ENCODE peak calls at places on chromosomes 13 and 19, in seven cellular contexts. One of them, this sample, is unnamed.
A peak's percentile ranks its signal among the peaks of the same experiment; 100 is the strongest.

GRCh38 chr13:85806553-85807175 is 7.4 kb upstream of the SLITRK6 start:
- DNase-seq in K562: peak; percentile 4
- DNase-seq in SK-N-SH: peak; percentile 17
- DNase-seq in HepG2: peak; percentile 41
- DNase-seq in HCT116: peak; percentile 28
- DNase-seq in GM12878: no peak
- DNase-seq in H1: no peak
- DNase-seq in this sample: peak; percentile 61

GRCh38 chr13:59111711-59112110 is 1052.0 kb downstream of the DIAPH3 start:
- DNase-seq in K562: no peak
- DNase-seq in HepG2: no peak
- DNase-seq in GM12878: no peak
- DNase-seq in SK-N-SH: no peak
- DNase-seq in HCT116: no peak
- DNase-seq in H1: no peak
- DNase-seq in this sample: no peak

GRCh38 chr19:31402529-31402928 is 53.3 kb upstream of the TSHZ3 start:
- DNase-seq in HepG2: no peak
- DNase-seq in H1: no peak
- DNase-seq in HCT116: no peak
- DNase-seq in GM12878: no peak
- DNase-seq in K562: no peak
- DNase-seq in SK-N-SH: no peak
- DNase-seq in this sample: no peak

GRCh38 chr13:104961246-104961645 is 1574.2 kb downstream of the EFNB2 start:
- DNase-seq in K562: no peak
- DNase-seq in SK-N-SH: no peak
- DNase-seq in HCT116: no peak
- DNase-seq in GM12878: no peak
- DNase-seq in H1: no peak
- DNase-seq in HepG2: no peak
- DNase-seq in this sample: no peak

GRCh38 chr19:33375760-33376159 is 2.3 kb downstream of the CEBPG start:
- DNase-seq in K562: no peak
- DNase-seq in HepG2: peak; percentile 46
- DNase-seq in H1: no peak
- DNase-seq in SK-N-SH: no peak
- DNase-seq in HCT116: no peak
- DNase-seq in GM12878: no peak
- DNase-seq in this sample: no peak

GRCh38 chr13:19957320-19958118 is 1.0 kb upstream of the ZMYM2 start:
- DNase-seq in K562: no peak
- DNase-seq in HepG2: no peak
- DNase-seq in HCT116: no peak
- DNase-seq in H1: no peak
- DNase-seq in GM12878: peak; percentile 60
- DNase-seq in SK-N-SH: peak; percentile 66
- DNase-seq in this sample: peak; percentile 42

GRCh38 chr13:98749501-98749900 is 3.0 kb downstream of the SLC15A1 start:
- DNase-seq in HepG2: no peak
- DNase-seq in H1: no peak
- DNase-seq in HCT116: no peak
- DNase-seq in SK-N-SH: no peak
- DNase-seq in K562: no peak
- DNase-seq in GM12878: no peak
- DNase-seq in this sample: no peak

GRCh38 chr19:14471436-14472187 is 3.5 kb downstream of the PTGER1 start:
- DNase-seq in H1: no peak
- DNase-seq in K562: no peak
- DNase-seq in SK-N-SH: peak; percentile 37
- DNase-seq in GM12878: no peak
- DNase-seq in HCT116: no peak
- DNase-seq in HepG2: no peak
- DNase-seq in this sample: peak; percentile 25

GRCh38 chr19:29666634-29667389 is 1.6 kb downstream of the PLEKHF1 start:
- DNase-seq in K562: no peak
- DNase-seq in SK-N-SH: no peak
- DNase-seq in HepG2: peak; percentile 55
- DNase-seq in GM12878: no peak
- DNase-seq in H1: no peak
- DNase-seq in HCT116: no peak
- DNase-seq in this sample: no peak

GRCh38 chr13:45909724-45910123 is 58.2 kb upstream of the SIAH3 start:
- DNase-seq in HCT116: no peak
- DNase-seq in H1: no peak
- DNase-seq in GM12878: no peak
- DNase-seq in K562: no peak
- DNase-seq in HepG2: no peak
- DNase-seq in SK-N-SH: no peak
- DNase-seq in this sample: no peak

GRCh38 chr13:31234729-31235128 is 35.0 kb downstream of the B3GLCT start:
- DNase-seq in K562: no peak
- DNase-seq in GM12878: no peak
- DNase-seq in SK-N-SH: no peak
- DNase-seq in HCT116: no peak
- DNase-seq in H1: no peak
- DNase-seq in HepG2: peak; percentile 4
- DNase-seq in this sample: peak; percentile 23

GRCh38 chr19:38908854-38909253 is 3.1 kb downstream of the CCER2 start:
- DNase-seq in H1: no peak
- DNase-seq in GM12878: no peak
- DNase-seq in K562: no peak
- DNase-seq in HepG2: no peak
- DNase-seq in HCT116: no peak
- DNase-seq in SK-N-SH: no peak
- DNase-seq in this sample: no peak

DNA sequence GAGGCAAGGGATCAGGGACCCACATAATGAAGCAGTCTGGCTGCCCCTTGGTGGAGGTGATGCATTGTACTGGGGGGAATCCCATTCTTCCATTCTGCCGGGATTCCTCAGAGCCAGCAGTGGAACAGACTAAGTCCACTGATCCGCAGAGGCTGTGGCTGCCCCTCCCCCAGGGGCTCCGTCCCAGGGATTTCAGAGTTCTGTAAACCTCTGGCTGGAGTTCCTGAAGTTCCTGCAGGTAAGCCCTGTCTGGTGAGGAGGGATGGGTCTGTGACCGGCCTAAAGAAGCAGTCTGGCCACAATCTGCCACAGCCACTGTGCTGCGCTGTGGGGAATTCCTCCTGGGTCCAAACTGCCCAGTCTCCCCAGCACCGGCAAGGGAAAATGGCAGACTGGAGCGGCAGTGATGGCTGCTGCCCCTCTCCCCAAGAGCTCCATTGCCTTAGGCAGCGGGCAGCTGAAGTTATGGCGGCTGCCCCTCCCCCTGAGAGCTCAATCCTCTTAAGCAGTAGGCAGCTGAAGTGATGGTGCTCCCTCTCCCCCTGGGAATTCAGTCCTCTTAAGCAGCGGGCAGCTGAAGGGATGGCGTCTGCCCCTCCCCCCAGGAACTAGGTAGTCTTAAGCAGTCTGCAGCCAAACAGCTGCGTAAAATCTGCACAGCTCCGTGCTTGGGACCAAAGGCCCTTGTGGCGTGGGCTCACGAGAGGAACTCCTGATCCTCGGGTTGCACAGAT is 155.7 kb downstream of the PCDH17 start:
- DNase-seq in HCT116: no peak
- DNase-seq in HepG2: no peak
- DNase-seq in SK-N-SH: no peak
- DNase-seq in H1: peak; percentile 31
- DNase-seq in GM12878: no peak
- DNase-seq in K562: no peak
- DNase-seq in this sample: no peak
- TF ChIP-seq JUND in HCT116: no peak
- TF ChIP-seq JUND in HepG2: no peak
- TF ChIP-seq JUND in SK-N-SH: no peak
- TF ChIP-seq JUND in H1: no peak
- TF ChIP-seq JUND in GM12878: no peak
- TF ChIP-seq JUND in K562: no peak
- TF ChIP-seq JUND in this sample: no peak

GRCh38 chr13:40388617-40389016 is 277.8 kb downstream of the FOXO1 start:
- DNase-seq in GM12878: peak; percentile 70
- DNase-seq in K562: no peak
- DNase-seq in SK-N-SH: no peak
- DNase-seq in H1: no peak
- DNase-seq in HepG2: no peak
- DNase-seq in HCT116: no peak
- DNase-seq in this sample: no peak
- TF ChIP-seq JUND in GM12878: no peak
- TF ChIP-seq JUND in K562: no peak
- TF ChIP-seq JUND in SK-N-SH: no peak
- TF ChIP-seq JUND in H1: no peak
- TF ChIP-seq JUND in HepG2: no peak
- TF ChIP-seq JUND in HCT116: no peak
- TF ChIP-seq JUND in this sample: no peak

DNA sequence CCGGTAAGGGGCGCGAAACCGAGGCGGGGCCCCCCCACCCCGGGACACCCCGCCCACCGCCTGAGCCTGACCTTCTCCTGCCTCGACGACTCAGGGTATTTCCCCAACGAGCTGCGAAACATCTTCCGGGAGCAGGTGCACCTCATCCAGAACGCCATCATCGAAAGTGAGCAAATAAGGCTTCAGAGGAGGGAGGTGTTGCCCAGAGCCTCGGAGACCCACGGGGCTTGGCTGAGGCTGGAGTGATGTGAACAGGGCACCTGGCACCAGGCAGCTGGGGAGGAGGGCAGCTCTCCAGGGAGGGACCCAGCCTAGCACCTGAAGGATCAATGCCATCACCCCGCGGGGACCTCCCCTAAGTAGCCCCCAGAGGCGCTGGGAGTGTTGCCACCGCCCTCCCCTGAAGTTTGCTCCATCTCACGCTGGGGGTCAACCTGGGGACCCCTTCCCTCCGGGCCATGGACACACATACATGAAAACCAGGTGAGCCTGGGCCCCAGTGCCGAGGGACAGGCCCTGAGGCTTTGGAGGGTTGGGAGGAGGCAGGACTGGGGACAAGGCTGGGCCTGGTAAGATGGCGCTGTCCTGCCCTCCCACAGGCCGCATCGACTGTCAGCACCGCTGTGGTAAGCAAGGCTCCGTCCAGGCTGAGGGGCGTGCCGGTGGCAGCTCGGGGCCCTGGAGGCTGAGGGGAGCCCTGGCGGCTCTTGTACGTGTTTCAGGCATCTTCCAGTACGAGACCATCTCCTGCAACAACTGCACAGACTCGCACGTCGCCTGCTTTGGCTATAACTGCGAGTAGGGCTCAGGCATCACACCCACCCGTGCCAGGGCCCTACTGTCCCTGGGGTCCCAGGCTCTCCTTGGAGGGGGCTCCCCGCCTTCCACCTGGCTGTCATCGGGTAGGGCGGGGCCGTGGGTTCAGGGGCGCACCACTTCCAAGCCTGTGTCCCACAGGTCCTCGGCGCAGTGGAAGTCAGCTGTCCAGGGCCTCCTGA is 914 bp downstream of the IZUMO4 start:
- DNase-seq in HCT116: no peak
- DNase-seq in H1: no peak
- DNase-seq in GM12878: no peak
- DNase-seq in SK-N-SH: no peak
- DNase-seq in K562: no peak
- DNase-seq in HepG2: no peak
- DNase-seq in this sample: no peak
- TF ChIP-seq JUND in HCT116: no peak
- TF ChIP-seq JUND in H1: no peak
- TF ChIP-seq JUND in GM12878: no peak
- TF ChIP-seq JUND in SK-N-SH: no peak
- TF ChIP-seq JUND in K562: no peak
- TF ChIP-seq JUND in HepG2: no peak
- TF ChIP-seq JUND in this sample: no peak

GRCh38 chr19:35318679-35319448 is 10.1 kb upstream of the CD22 start:
- DNase-seq in SK-N-SH: no peak
- DNase-seq in H1: no peak
- DNase-seq in HCT116: peak; percentile 93
- DNase-seq in GM12878: no peak
- DNase-seq in K562: peak; percentile 46
- DNase-seq in HepG2: peak; percentile 85
- DNase-seq in this sample: peak; percentile 80

GRCh38 chr19:35322014-35322413 is 7.0 kb upstream of the CD22 start:
- DNase-seq in GM12878: no peak
- DNase-seq in H1: no peak
- DNase-seq in K562: no peak
- DNase-seq in SK-N-SH: no peak
- DNase-seq in HepG2: no peak
- DNase-seq in HCT116: no peak
- DNase-seq in this sample: no peak

GRCh38 chr19:35317464-35318043 is 11.4 kb upstream of the CD22 start:
- DNase-seq in K562: no peak
- DNase-seq in GM12878: no peak
- DNase-seq in HCT116: no peak
- DNase-seq in SK-N-SH: no peak
- DNase-seq in HepG2: peak; percentile 39
- DNase-seq in H1: no peak
- DNase-seq in this sample: peak; percentile 88

GRCh38 chr19:35316560-35316959 is 12.4 kb upstream of the CD22 start:
- DNase-seq in HepG2: peak; percentile 94
- DNase-seq in H1: no peak
- DNase-seq in HCT116: no peak
- DNase-seq in GM12878: no peak
- DNase-seq in SK-N-SH: no peak
- DNase-seq in K562: no peak
- DNase-seq in this sample: no peak

GRCh38 chr19:35320285-35320706 is 8.7 kb upstream of the CD22 start:
- DNase-seq in H1: no peak
- DNase-seq in HCT116: no peak
- DNase-seq in GM12878: no peak
- DNase-seq in K562: no peak
- DNase-seq in SK-N-SH: no peak
- DNase-seq in HepG2: no peak
- DNase-seq in this sample: no peak
- TF ChIP-seq JUND in H1: no peak
- TF ChIP-seq JUND in HCT116: no peak
- TF ChIP-seq JUND in GM12878: no peak
- TF ChIP-seq JUND in K562: no peak
- TF ChIP-seq JUND in SK-N-SH: no peak
- TF ChIP-seq JUND in HepG2: no peak
- TF ChIP-seq JUND in this sample: no peak

DNA sequence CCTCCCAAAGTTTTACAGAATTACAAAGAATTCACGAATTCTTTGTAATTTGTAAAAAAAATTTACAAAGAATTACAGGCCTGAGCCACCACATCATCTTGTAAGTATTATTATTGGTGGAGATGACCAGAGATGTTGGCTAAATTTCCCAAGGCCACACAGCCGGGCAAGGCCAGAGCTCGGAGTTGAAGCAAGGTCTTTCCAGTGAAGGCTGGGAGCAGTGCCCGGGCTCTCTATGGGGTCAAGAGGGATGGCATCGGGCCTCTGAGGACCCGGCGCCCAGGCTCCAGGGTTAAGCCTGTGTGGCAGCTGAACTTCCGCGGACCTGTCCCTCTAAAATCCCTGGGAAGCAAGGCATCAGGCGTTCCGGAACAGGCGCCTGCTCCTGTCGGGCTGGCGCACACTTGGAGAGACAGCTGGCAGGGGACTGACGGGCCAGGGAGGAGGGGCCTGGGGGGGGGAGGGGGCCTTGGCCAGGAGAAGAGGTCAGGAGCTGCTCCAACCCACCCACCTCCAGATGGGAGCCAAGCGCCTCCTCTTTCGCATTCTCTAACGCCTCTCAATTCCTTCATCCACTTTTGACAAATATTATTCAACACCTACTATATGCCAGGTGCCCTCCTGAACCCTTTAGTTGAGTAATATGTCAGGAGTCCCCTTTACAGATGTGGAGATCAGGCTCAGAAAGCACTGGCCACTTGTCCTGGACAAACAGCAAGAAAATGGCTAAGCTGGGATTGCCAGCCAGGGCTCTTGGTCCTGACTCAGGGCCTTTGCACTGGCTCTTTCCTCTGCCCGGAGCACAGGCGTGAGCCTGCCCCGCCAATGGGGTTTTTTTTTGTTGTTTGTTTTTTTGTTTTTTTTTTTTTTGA is 36.8 kb upstream of the SEMA6B start:
- DNase-seq in HepG2: no peak
- DNase-seq in SK-N-SH: no peak
- DNase-seq in HCT116: no peak
- DNase-seq in GM12878: no peak
- DNase-seq in H1: no peak
- DNase-seq in K562: no peak
- DNase-seq in this sample: no peak
- TF ChIP-seq JUND in HepG2: no peak
- TF ChIP-seq JUND in SK-N-SH: no peak
- TF ChIP-seq JUND in HCT116: no peak
- TF ChIP-seq JUND in GM12878: no peak
- TF ChIP-seq JUND in H1: no peak
- TF ChIP-seq JUND in K562: no peak
- TF ChIP-seq JUND in this sample: no peak

This sample was measured in T47D.